ENCODE peak calls at places on chromosomes 2 and 18, in five cellular contexts. S, H, X, O and L are unnamed samples.

GRCh38 chr2:1613731-1614354 is 130.5 kb downstream of the PXDN start:
- DNase-seq in S (peak), H (no peak), X (no peak), O (no peak), L (peak)

GRCh38 chr18:33210575-33211189 is 229.8 kb downstream of the CCDC178 start:
- DNase-seq in S (no peak), H (no peak), X (no peak), O (no peak), L (no peak)

GRCh38 chr18:845152-845819 is 33.2 kb upstream of the YES1 start:
- DNase-seq in S (no peak), H (peak), X (no peak), O (no peak), L (no peak)

GRCh38 chr2:14826518-14826917 is 194.0 kb downstream of the LRATD1 start:
- DNase-seq in S (no peak), H (no peak), X (no peak), O (no peak), L (no peak)

GRCh38 chr2:120556908-120557307 is 178.8 kb upstream of the GLI2 start:
- DNase-seq in S (no peak), H (no peak), X (no peak), O (no peak), L (no peak)

GRCh38 chr2:16851131-16851530 is 185.5 kb upstream of the CYRIA start:
- DNase-seq in S (no peak), H (no peak), X (no peak), O (no peak), L (no peak)

GRCh38 chr18:48161911-48162698 is 231.6 kb upstream of the SMAD2 start:
- DNase-seq in S (no peak), H (no peak), X (no peak), O (no peak), L (no peak)

GRCh38 chr2:162091325-162092007 is 17.5 kb upstream of the DPP4 start:
- DNase-seq in S (peak), H (no peak), X (no peak), O (no peak), L (no peak)

GRCh38 chr18:52869349-52869923 is 529.4 kb downstream of the DCC start:
- DNase-seq in S (no peak), H (no peak), X (no peak), O (no peak), L (no peak)

GRCh38 chr18:52875711-52876110 is 535.7 kb downstream of the DCC start:
- DNase-seq in S (no peak), H (no peak), X (no peak), O (no peak), L (no peak)

GRCh38 chr18:52874774-52875173 is 534.8 kb downstream of the DCC start:
- DNase-seq in S (no peak), H (no peak), X (no peak), O (no peak), L (no peak)

GRCh38 chr18:52869942-52870907 is 530.2 kb downstream of the DCC start:
- DNase-seq in S (peak), H (no peak), X (no peak), O (peak), L (no peak)
- TF ChIP-seq CTCF in S (no peak), H (peak), X (no peak), O (no peak), L (no peak)

GRCh38 chr18:42196651-42197050 is 241.6 kb downstream of the PIK3C3 start:
- DNase-seq in S (no peak), H (no peak), X (no peak), O (no peak), L (no peak)
- TF ChIP-seq CTCF in S (no peak), H (no peak), X (no peak), O (no peak), L (no peak)

GRCh38 chr2:168494190-168494711 is 38.2 kb downstream of the CERS6 start:
- DNase-seq in S (no peak), H (no peak), X (no peak), O (no peak), L (no peak)
- TF ChIP-seq CTCF in S (no peak), H (peak), X (no peak), O (no peak), L (peak)

DNA sequence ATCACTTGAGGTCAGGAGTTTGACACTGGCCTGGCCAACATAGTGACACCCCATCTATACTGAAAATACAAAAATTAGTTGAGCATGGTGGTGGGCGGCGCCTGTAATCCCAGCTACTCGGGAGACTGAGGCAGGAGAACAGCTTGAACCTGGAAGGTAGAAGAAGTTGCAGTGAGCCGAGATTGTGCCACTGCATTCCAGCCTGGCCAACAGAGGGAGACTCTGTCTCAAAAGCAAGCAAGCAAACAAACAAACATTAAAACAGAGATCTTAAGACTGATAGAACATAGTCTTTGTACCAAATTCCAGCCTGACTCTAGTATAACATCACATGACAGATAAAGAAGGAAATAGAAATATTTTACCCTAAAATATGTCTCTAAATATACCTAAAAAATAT is 168.1 kb downstream of the PTPRM start:
- DNase-seq in S (no peak), H (no peak), X (no peak), O (no peak), L (no peak)
- TF ChIP-seq CTCF in S (peak), H (peak), X (no peak), O (no peak), L (peak)

GRCh38 chr2:148998162-148998830 is 40.2 kb upstream of the LYPD6B start:
- DNase-seq in S (no peak), H (peak), X (no peak), O (no peak), L (no peak)
- TF ChIP-seq CTCF in S (no peak), H (no peak), X (no peak), O (no peak), L (no peak)

DNA sequence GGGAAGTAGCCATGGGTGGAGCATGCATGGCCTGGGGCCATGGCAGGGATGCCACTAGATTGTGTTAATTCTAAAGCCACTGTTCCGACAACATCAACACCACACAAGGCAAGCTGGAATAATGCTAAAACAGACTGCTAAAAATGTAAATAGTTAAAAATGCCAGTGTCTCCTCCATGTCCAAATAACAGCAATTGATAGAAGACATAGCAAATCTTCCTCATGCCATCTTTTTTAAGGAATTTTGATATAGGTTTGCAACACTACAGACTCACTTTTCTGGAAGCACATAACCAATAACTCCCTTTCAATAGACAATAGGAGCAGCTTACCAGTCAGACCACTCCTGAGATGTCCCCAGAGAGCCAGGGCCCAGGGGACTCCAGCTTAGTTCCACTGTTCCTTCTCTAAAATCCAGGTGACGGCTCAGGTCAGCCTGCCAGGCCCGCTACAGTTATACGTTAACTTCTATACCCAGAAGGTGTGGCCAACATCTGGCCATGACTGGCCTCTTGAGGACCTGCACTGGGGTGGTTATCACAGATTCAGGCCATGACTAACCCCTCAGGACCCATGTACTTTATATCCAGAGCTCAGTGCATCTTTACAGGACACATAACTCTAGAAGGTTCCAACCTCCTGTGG is 20.3 kb downstream of the TUBB6 start:
- DNase-seq in S (no peak), H (no peak), X (no peak), O (no peak), L (no peak)
- TF ChIP-seq CTCF in S (no peak), H (no peak), X (no peak), O (no peak), L (peak)

GRCh38 chr2:5368263-5368662 is 323.9 kb upstream of the SOX11 start:
- DNase-seq in S (no peak), H (no peak), X (no peak), O (no peak), L (no peak)
- TF ChIP-seq CTCF in S (no peak), H (no peak), X (no peak), O (no peak), L (no peak)

GRCh38 chr2:118278046-118278445 is 189.8 kb downstream of the INSIG2 start:
- DNase-seq in S (no peak), H (no peak), X (no peak), O (no peak), L (no peak)
- TF ChIP-seq CTCF in S (no peak), H (no peak), X (no peak), O (no peak), L (peak)

GRCh38 chr2:55112229-55113016 is 62.2 kb upstream of the RTN4 start:
- DNase-seq in S (peak), H (peak), X (peak), O (peak), L (no peak)
- TF ChIP-seq CTCF in S (no peak), H (no peak), X (no peak), O (no peak), L (peak)